ENCODE peak calls at places on chromosomes 3 and 15, in seven cellular contexts. N is fibroblast of the aortic adventitia, Q is cardiac fibroblast, T is A549, R is H9, S is heart right ventricle, G is neural crest cell. Z is an unnamed sample.

GRCh38 chr15:66598095-66598815 is 32.5 kb upstream of the LCTL start:
- DNase-seq in R (no peak), N (no peak), T (no peak), Q (no peak), S (no peak), G (no peak), Z (no peak)

GRCh38 chr3:115281697-115282685 is 134.9 kb upstream of the ZBTB20 start:
- DNase-seq in G (no peak), T (no peak), R (no peak), N (no peak), S (no peak), Q (no peak), Z (no peak)

GRCh38 chr15:66833803-66834202 is 131.8 kb downstream of the SMAD6 start:
- DNase-seq in G (no peak), N (no peak), Q (no peak), T (no peak), S (no peak), R (no peak), Z (no peak)

GRCh38 chr3:192039593-192039992 is 578.6 kb downstream of the PYDC2 start:
- DNase-seq in G (no peak), N (no peak), Q (no peak), S (no peak), T (no peak), R (no peak), Z (no peak)

GRCh38 chr3:143242691-143243090 is 123.1 kb downstream of the CHST2 start:
- DNase-seq in S (no peak), N (no peak), G (no peak), Q (no peak), T (no peak), R (no peak), Z (no peak)

GRCh38 chr15:57992761-57993295 is 72.7 kb downstream of the ALDH1A2 start:
- DNase-seq in S (no peak), Q (no peak), G (no peak), T (no peak), R (no peak), N (no peak), Z (no peak)

GRCh38 chr3:46095307-46095706 is 68.0 kb upstream of the XCR1 start:
- DNase-seq in T (no peak), G (no peak), N (no peak), Q (no peak), S (no peak), R (no peak), Z (no peak)

GRCh38 chr3:115099115-115099884 is 47.8 kb downstream of the ZBTB20 start:
- DNase-seq in G (no peak), S (no peak), N (peak), Q (peak), T (no peak), R (no peak), Z (no peak)

GRCh38 chr15:28051920-28052633 is 47.0 kb downstream of the OCA2 start:
- DNase-seq in T (no peak), S (no peak), Q (no peak), R (no peak), G (no peak), N (no peak), Z (no peak)

GRCh38 chr15:83285979-83286553 is 1.6 kb upstream of the BNC1 start:
- DNase-seq in T (peak), G (no peak), R (no peak), S (no peak), Q (peak), N (peak), Z (no peak)

GRCh38 chr15:65363766-65364165 is 14.0 kb downstream of the IGDCC3 start:
- DNase-seq in T (no peak), N (no peak), G (no peak), S (no peak), Q (no peak), R (no peak), Z (no peak)

GRCh38 chr3:12221663-12222062 is 63.0 kb upstream of the TIMP4 start:
- DNase-seq in Q (no peak), G (no peak), T (peak), N (no peak), S (no peak), R (no peak), Z (no peak)

GRCh38 chr3:57230006-57230405 is 2.5 kb downstream of the APPL1 start:
- DNase-seq in Q (no peak), N (no peak), G (no peak), R (no peak), T (no peak), S (no peak), Z (no peak)

GRCh38 chr3:177283983-177284382 is 86.7 kb upstream of the TBL1XR1 start:
- DNase-seq in Q (no peak), N (no peak), T (no peak), G (no peak), S (no peak), R (no peak), Z (no peak)

GRCh38 chr3:131470377-131470776 is 32.4 kb downstream of the MRPL3 start:
- DNase-seq in N (no peak), R (no peak), T (no peak), G (no peak), Q (no peak), S (no peak), Z (no peak)

GRCh38 chr3:21954709-21955108 is 203.7 kb upstream of the ZNF385D start:
- DNase-seq in Q (peak), T (no peak), R (no peak), S (no peak), G (no peak), N (peak), Z (no peak)

GRCh38 chr3:13110678-13111116 is 37.5 kb upstream of the IQSEC1 start:
- DNase-seq in R (no peak), N (no peak), Q (no peak), G (no peak), S (no peak), T (no peak), Z (no peak)

GRCh38 chr3:130894130-130894872 is 417 bp downstream of the ATP2C1 start:
- DNase-seq in S (peak), N (peak), G (peak), T (peak), R (peak), Q (no peak), Z (peak)

GRCh38 chr3:101829066-101829830 is 20.1 kb upstream of the NFKBIZ start:
- DNase-seq in N (peak), R (no peak), T (no peak), G (no peak), Q (peak), S (peak), Z (no peak)

GRCh38 chr15:68330911-68331310 is 53.4 kb downstream of the FEM1B start:
- DNase-seq in Q (no peak), N (no peak), T (no peak), G (no peak), S (no peak), R (no peak), Z (no peak)

GRCh38 chr3:74079961-74080562 is 455.3 kb upstream of the PDZRN3 start:
- DNase-seq in S (no peak), Q (no peak), N (no peak), G (no peak), R (no peak), T (no peak), Z (no peak)

GRCh38 chr3:177569823-177570657 is 372.8 kb upstream of the TBL1XR1 start:
- DNase-seq in T (no peak), N (no peak), R (no peak), G (no peak), S (no peak), Q (peak), Z (no peak)

DNA sequence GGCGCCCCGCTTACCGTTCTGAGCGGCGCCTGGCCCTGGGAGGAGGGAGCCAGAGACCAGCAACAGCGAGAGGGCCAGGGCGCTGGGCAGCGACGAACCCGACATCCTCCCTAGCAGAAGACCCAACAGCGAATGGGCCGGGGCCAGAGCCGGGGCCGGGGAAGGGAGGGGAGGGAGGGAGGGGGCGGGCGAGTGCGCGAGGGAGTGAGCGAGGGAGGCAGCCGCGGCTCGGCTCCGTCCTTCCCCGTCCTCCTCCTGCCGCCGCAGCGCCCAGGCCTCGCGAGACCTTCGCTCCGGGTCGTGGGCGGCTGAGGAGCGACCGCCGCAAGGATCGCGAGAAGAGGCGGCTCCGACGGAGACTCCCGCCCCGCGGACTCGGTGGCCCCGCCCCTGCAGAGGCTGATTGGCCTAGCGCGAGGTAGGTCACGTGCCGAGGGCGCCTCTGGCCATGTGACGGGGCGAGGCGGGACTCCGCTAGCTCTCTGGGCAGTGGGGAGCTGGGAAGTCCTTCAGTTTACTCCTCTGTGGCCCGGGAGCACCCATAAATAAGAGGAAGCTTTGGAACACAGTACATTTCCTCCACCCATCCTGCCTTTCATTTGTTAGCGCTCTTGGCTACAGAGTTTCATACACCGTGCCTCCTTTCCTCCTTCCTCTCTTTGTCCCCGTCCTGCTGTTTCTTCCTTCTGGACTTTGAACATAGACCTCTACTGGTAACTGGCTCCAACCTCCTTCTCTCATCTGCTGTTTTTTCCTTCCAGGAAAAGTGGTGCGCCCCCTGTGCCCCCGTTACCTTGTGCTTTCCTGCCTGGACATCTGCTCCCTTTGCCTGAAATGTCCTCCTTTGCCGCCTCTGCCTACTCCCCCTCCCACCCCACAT is at the start of gene NPTN:
- DNase-seq in T (peak), R (peak), N (peak), S (peak), G (peak), Q (peak), Z (peak)
- TF ChIP-seq CTCF in T (peak), R (no peak), N (no peak), S (no peak), G (no peak), Q (peak), Z (no peak)

GRCh38 chr3:103794656-103795055 is 1359.8 kb downstream of the ZPLD1 start:
- DNase-seq in N (no peak), S (no peak), Q (no peak), T (no peak), R (no peak), G (no peak), Z (no peak)
- TF ChIP-seq CTCF in N (no peak), S (no peak), Q (no peak), T (no peak), R (peak), G (peak), Z (no peak)

GRCh38 chr15:41115088-41115651 is 910 bp downstream of the INO80 start:
- DNase-seq in S (no peak), Q (peak), G (no peak), N (peak), R (peak), T (peak), Z (no peak)
- TF ChIP-seq CTCF in S (no peak), Q (peak), G (peak), N (peak), R (peak), T (no peak), Z (no peak)

DNA sequence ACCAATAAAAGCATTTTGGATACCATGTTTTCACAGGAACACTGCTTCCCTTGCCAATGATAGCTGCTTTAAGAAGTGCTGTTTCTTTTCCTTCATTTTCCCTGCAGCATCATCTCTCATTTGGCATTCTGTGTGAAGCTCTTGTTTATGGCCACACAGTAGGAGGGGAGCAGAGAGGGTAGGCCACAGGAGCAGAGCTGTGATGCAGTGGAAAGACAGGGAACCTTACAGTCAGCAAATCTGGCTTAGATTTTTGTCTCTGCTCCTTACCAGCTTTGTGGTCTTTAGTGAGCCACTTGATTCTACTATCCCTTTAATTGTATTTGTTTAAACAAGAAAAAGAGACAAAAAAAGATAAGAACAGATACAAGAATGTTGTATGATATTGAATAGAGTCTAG is 138.7 kb downstream of the RPL22L1 start:
- DNase-seq in N (no peak), R (no peak), S (no peak), G (no peak), Q (no peak), T (no peak), Z (no peak)
- TF ChIP-seq CTCF in N (no peak), R (no peak), S (no peak), G (no peak), Q (no peak), T (no peak), Z (no peak)

DNA sequence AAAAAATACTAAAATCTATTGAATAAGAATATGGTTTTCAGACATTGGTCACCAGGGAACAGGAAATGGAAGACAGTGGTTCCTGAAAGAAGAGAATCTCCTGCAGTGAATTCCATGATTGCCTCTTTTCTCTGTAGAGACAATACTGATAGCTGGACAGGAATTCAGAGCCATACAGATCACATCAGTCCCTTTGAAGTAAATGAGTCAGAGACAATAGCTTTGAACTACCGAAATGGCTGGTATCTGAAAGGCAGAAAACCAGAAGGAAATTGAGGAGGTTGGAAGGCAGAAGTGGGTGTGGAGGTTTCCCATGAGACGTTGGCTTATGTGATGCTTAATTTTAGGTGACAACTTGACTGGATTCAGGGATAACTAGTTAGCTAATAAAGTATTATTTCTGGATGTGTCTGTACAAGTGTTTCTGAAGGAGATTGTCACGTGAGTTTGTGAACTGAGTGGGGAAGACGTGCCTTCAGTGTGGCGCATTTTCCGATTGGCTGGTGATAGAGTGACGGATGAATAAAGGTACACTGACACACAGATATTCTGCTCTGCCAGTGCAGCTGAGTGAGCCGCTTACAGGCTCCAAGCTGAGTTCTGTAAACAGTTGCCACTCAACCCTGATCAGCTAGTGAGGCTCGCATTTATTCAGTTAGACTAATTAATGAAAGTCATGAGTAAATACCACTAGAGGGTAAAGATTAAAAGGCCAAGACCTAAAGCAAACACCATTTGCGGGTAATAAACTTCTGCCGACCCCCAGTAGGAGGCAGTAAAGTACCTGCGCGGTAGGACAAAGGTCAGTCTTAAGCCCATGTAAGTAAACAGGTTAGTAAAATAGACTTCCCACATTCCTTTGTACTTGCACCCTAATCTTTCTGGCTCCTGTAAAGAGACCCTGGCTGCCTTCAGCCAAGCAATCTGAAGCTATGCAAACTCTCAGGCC is 1298.6 kb downstream of the SI start:
- DNase-seq in Q (no peak), T (no peak), G (no peak), R (peak), N (no peak), S (no peak), Z (no peak)
- TF ChIP-seq CTCF in Q (no peak), T (no peak), G (no peak), R (peak), N (no peak), S (no peak), Z (no peak)

DNA sequence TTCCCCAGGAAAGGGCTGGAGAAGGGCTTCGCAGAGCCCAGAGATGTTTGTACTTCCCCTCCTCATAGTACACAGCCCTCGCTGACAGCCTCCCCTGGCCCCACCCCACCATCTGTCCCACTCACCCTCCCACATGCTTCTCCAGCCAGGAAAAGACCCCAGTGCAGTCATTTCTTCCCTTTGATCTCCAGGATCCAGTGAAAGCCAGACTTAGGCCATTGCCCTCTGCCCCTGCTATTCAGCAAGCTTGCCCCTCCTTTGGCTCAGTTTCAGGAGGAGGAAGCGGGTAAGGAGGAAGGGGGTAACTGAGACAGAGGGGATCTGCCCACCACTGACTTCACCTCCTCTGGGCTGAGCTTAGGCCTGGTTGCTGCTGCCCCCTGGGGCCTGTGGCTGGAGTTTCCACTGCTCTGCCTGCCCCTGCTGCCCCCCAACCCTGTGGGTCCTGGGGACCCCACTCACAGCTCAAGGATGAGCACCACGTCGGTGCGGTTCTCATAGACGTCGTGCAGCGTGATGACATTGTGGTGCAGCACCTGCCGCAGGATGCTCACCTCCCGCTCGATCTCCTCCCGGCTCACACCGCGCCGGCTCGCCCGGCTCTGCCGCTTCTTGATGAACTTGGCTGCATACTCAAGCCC is 63.1 kb downstream of the DAPK2 start:
- DNase-seq in Q (no peak), G (peak), N (no peak), R (peak), T (no peak), S (no peak), Z (no peak)
- TF ChIP-seq CTCF in Q (no peak), G (no peak), N (no peak), R (peak), T (no peak), S (no peak), Z (no peak)

GRCh38 chr15:71256934-71257333 is 141.7 kb downstream of the THSD4 start:
- DNase-seq in N (no peak), Q (no peak), S (no peak), T (no peak), G (no peak), R (no peak), Z (no peak)
- TF ChIP-seq CTCF in N (no peak), Q (no peak), S (no peak), T (no peak), G (no peak), R (peak), Z (no peak)

GRCh38 chr3:153165211-153165815 is 3.3 kb downstream of the RAP2B start:
- DNase-seq in S (no peak), G (no peak), Q (peak), T (no peak), R (no peak), N (peak), Z (no peak)
- TF ChIP-seq CTCF in S (peak), G (peak), Q (peak), T (peak), R (peak), N (peak), Z (peak)